ENCODE peak calls at places on chromosomes 12 and 14, in five cellular contexts. X is HepG2, C is HCT116, I is H1, D is GM12878. G is an unnamed sample.

GRCh38 chr14:104549536-104550339 is 29.8 kb upstream of the C14orf180 start:
- DNase-seq in C (no peak), D (no peak), X (no peak), I (no peak), G (no peak)

GRCh38 chr12:51923506-51924365 is 16.4 kb downstream of the ACVRL1 start:
- DNase-seq in D (no peak), X (no peak), C (no peak), I (peak), G (peak)

GRCh38 chr12:26748741-26749431 is 84.1 kb downstream of the ITPR2 start:
- DNase-seq in C (no peak), D (peak), I (no peak), X (no peak), G (no peak)

GRCh38 chr14:55373784-55374725 is 37.6 kb downstream of the ATG14 start:
- DNase-seq in X (no peak), C (peak), I (no peak), D (peak), G (no peak)

GRCh38 chr12:117892441-117892840 is 76.3 kb downstream of the KSR2 start:
- DNase-seq in X (no peak), D (no peak), I (no peak), C (no peak), G (no peak)

GRCh38 chr14:71933026-71933587 is 878 bp downstream of the RGS6 start:
- DNase-seq in I (peak), D (no peak), C (no peak), X (no peak), G (no peak)

GRCh38 chr12:42698213-42698612 is 108.7 kb upstream of the PRICKLE1 start:
- DNase-seq in C (no peak), X (no peak), D (no peak), I (no peak), G (no peak)

GRCh38 chr14:31420013-31420318 is 384 bp downstream of the HEATR5A start:
- DNase-seq in D (no peak), I (peak), X (peak), C (no peak), G (peak)

GRCh38 chr12:62919827-62920226 is 15.1 kb downstream of the PPM1H start:
- DNase-seq in I (no peak), X (no peak), C (no peak), D (no peak), G (no peak)

GRCh38 chr14:24630872-24631477 is 3.0 kb downstream of the GZMB start:
- DNase-seq in I (no peak), D (no peak), C (no peak), X (peak), G (no peak)

GRCh38 chr14:89067293-89067972 is 243.0 kb downstream of the TTC8 start:
- DNase-seq in X (no peak), I (no peak), D (no peak), C (no peak), G (no peak)

GRCh38 chr12:90253674-90254181 is 545.1 kb upstream of the ATP2B1 start:
- DNase-seq in I (no peak), D (peak), C (peak), X (no peak), G (no peak)

GRCh38 chr12:79522237-79522636 is 168.5 kb downstream of the PAWR start:
- DNase-seq in D (no peak), I (no peak), X (no peak), C (no peak), G (no peak)

GRCh38 chr12:49049566-49050224 is 10.9 kb downstream of the KMT2D start:
- DNase-seq in C (no peak), X (no peak), D (no peak), I (no peak), G (no peak)

GRCh38 chr12:76341436-76342030 is 6.7 kb downstream of the BBS10 start:
- DNase-seq in X (no peak), I (no peak), C (no peak), D (no peak), G (no peak)

GRCh38 chr14:73457050-73457934 is 1.1 kb downstream of the NUMB start:
- DNase-seq in I (peak), D (no peak), X (no peak), C (no peak), G (no peak)

GRCh38 chr12:100573499-100574261 is at the start of gene GAS2L3:
- DNase-seq in I (peak), D (no peak), C (peak), X (peak), G (peak)

GRCh38 chr12:55931780-55932545 is 1.0 kb downstream of the DGKA start:
- DNase-seq in I (peak), X (no peak), D (no peak), C (no peak), G (peak)

GRCh38 chr12:54489857-54490256 is 7.7 kb upstream of the NCKAP1L start:
- DNase-seq in I (no peak), D (no peak), X (no peak), C (no peak), G (peak)

GRCh38 chr12:58105225-58106119 is 164.1 kb downstream of the ATP23 start:
- DNase-seq in C (no peak), X (no peak), D (no peak), I (no peak), G (no peak)

GRCh38 chr14:94045563-94046345 is 19.6 kb downstream of the OTUB2 start:
- DNase-seq in X (no peak), I (no peak), C (no peak), D (no peak), G (no peak)

GRCh38 chr14:105021656-105022275 is 883 bp upstream of the CDCA4 start:
- DNase-seq in I (peak), C (peak), X (peak), D (no peak), G (peak)

GRCh38 chr12:34402228-34402898 is 380.1 kb downstream of the ALG10 start:
- DNase-seq in D (no peak), I (peak), X (no peak), C (no peak), G (peak)

GRCh38 chr12:52050771-52051541 is at the start of gene NR4A1:
- DNase-seq in X (peak), C (peak), D (peak), I (peak), G (peak)

GRCh38 chr12:55946553-55946952 is 15.6 kb downstream of the DGKA start:
- DNase-seq in D (no peak), X (no peak), I (no peak), C (no peak), G (no peak)

GRCh38 chr14:98192946-98193345 is 1079.1 kb downstream of the BCL11B start:
- DNase-seq in D (no peak), I (no peak), C (no peak), X (no peak), G (no peak)

GRCh38 chr12:123064356-123064755 is 83.9 kb downstream of the ARL6IP4 start:
- DNase-seq in I (no peak), D (no peak), X (no peak), C (no peak), G (no peak)

GRCh38 chr14:50917449-50917848 is 26.8 kb downstream of the PYGL start:
- DNase-seq in I (no peak), X (no peak), C (no peak), D (no peak), G (no peak)

GRCh38 chr12:20681334-20681733 is 13.8 kb upstream of the SLCO1C1 start:
- DNase-seq in I (no peak), X (no peak), D (no peak), C (no peak), G (no peak)

GRCh38 chr14:102899516-102899900 is 23.0 kb upstream of the AMN start:
- DNase-seq in I (no peak), C (no peak), X (no peak), D (no peak), G (no peak)

GRCh38 chr14:34461334-34462131 is 507 bp downstream of the SPTSSA start:
- DNase-seq in X (peak), D (no peak), I (no peak), C (peak), G (peak)

GRCh38 chr12:108620236-108620879 is 13.3 kb downstream of the SELPLG start:
- DNase-seq in C (no peak), X (peak), D (no peak), I (no peak), G (no peak)

GRCh38 chr12:59408431-59408830 is 187.4 kb upstream of the SLC16A7 start:
- DNase-seq in I (no peak), C (no peak), X (no peak), D (no peak), G (no peak)

GRCh38 chr12:56014205-56014604 is 6.6 kb upstream of the IKZF4 start:
- DNase-seq in X (no peak), I (no peak), C (no peak), D (no peak), G (no peak)

GRCh38 chr12:124774462-124775167 is 89.0 kb downstream of the SCARB1 start:
- DNase-seq in C (no peak), D (peak), I (no peak), X (no peak), G (no peak)

GRCh38 chr12:92156704-92157395 is 11.2 kb upstream of the BTG1 start:
- DNase-seq in C (no peak), X (no peak), I (no peak), D (no peak), G (no peak)
- H3K4me3 ChIP-seq in C (no peak), X (no peak), I (no peak), D (peak), G (no peak)

DNA sequence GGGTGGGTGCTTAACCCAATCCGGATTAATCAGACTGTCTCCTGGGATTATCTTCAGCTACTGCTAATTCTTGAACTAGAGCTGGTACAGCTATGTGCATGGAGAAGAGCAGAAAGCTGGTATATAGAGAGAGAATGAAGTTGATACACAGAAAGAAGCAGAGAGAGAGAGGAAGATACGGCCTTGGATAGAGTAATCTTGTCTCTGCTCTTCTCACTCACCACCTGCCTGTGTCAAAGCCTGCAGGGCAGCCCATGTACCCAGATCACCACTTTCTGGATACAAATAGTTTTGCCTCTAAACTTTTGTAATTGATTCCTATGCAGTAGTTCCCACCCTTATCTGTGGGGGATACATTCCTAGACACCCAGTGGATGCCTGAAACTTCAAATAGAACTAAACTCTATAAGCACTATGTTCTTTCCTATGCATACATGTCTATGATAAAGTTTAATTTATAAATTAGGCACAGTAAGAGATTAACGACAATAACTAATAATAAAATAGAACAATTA is 45.4 kb downstream of the YEATS4 start:
- DNase-seq in C (no peak), D (no peak), X (no peak), I (no peak), G (no peak)
- TF ChIP-seq ATF3 in C (no peak), D (no peak), X (no peak), I (no peak), G (no peak)

DNA sequence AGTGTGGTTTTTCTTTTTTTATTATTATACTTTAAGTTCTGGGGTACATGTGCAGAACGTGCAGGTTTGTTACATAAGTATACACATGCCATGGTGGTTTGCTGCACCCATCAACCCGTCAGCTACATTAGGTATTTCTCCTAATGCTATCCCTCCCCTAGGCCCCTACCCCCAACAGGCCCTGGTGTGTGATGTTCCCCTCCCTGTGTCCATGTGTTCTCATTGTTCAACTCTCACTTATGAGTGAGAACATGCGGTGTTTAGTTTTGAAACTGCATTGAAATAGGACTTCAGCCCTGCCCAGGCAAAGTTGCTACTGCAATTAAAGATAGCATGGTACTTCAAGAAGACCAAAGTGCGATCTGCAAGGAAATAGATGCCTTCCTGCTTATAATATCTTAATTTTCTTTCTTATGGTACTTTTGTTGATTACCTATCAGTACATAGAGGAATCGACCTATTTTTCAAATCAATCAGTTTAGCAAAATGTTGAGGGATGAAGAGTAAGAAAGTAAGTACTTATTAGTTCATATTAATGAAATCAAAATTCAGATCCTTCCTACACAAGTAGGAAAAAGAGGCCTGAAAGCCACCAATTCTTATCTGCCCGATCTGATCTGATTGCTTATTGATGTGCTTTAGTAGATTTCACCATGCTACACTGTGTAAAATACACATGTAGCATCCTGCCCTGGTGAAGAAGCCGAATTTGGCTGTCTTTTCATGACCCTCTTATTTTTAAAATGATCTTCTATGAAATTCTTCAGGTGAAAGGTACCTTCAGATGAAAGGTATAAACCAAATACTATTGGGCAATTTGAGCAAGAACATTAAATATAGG is 1.6 kb downstream of the LTA4H start:
- DNase-seq in D (no peak), X (no peak), C (no peak), I (no peak), G (no peak)
- H3K4me3 ChIP-seq in D (peak), X (peak), C (peak), I (no peak), G (no peak)

GRCh38 chr12:92471551-92471950 is 231.2 kb upstream of the PLEKHG7 start:
- DNase-seq in D (no peak), I (no peak), X (no peak), C (no peak), G (no peak)

GRCh38 chr12:92468358-92469020 is 234.3 kb upstream of the PLEKHG7 start:
- DNase-seq in X (no peak), C (no peak), I (no peak), D (no peak), G (peak)

GRCh38 chr12:92467886-92468285 is 234.9 kb upstream of the PLEKHG7 start:
- DNase-seq in I (no peak), D (no peak), C (no peak), X (no peak), G (no peak)

GRCh38 chr12:92470608-92471021 is 232.2 kb upstream of the PLEKHG7 start:
- DNase-seq in I (no peak), C (no peak), D (peak), X (no peak), G (no peak)

DNA sequence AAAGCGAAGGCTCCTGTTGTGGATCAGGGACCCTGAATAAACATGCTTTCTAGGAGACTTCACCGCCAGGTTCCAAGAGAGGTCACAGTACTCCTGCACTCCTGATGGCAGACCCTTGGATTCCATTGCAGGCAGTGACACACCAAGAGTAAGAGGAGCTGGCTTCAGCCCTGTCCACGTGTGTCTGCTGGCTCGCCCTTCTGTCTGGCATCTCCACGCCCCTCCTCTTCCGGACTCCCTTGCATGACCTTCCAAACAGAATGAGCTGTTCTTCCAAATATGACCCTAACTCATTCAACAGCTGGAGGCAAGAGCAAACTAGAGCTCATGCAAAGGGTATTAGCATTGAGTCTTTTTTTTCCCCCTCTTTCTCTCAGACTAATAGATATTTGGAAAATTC is 233.0 kb upstream of the PLEKHG7 start:
- DNase-seq in C (no peak), X (peak), I (no peak), D (no peak), G (no peak)
- TF ChIP-seq ATF3 in C (no peak), X (no peak), I (no peak), D (no peak), G (no peak)

DNA sequence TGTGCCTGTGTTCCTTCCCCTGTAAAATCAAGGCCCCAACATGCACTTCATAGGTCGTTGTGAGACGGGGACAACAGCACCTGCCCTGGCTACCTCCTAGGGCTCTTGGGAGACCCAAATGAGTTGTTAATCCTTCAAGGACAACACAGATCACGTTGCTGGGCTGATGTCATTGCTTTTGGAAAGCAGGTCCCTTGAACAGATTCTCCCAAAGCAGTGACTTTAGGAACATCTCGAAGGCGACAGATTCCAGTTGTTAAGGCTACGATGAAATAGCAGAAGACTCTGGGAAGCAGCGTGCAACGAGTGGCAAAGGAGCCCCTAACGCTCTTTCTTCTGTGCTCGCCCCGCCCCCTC is 26.2 kb upstream of the MAP1LC3B2 start:
- DNase-seq in X (no peak), C (no peak), D (no peak), I (no peak), G (no peak)
- H3K4me3 ChIP-seq in X (no peak), C (peak), D (peak), I (peak), G (peak)

G was measured in K562.